ENCODE peak calls at places on chromosomes 13 and 19, in four cellular contexts. J is WTC11, A is K562, W is GM12878. B is an unnamed sample.

GRCh38 chr13:76004411-76004810 is 368.3 kb downstream of the LMO7 start:
- DNase-seq in A (no peak), W (no peak), J (no peak), B (no peak)

GRCh38 chr19:43310221-43310620 is 40.9 kb upstream of the PSG9 start:
- DNase-seq in W (no peak), J (no peak), A (no peak), B (no peak)

GRCh38 chr19:1259206-1259872 is 9.8 kb upstream of the CIRBP start:
- DNase-seq in J (peak; percentile 74), W (peak; percentile 73), A (no peak), B (peak; percentile 86)

GRCh38 chr19:57192064-57192395 is 730 bp downstream of the ZNF264 start:
- DNase-seq in A (no peak), J (no peak), W (no peak), B (no peak)

GRCh38 chr13:97113231-97114001 is 108.7 kb upstream of the MBNL2 start:
- DNase-seq in J (no peak), W (no peak), A (no peak), B (no peak)

GRCh38 chr19:872266-872951 is 12.9 kb downstream of the CFD start:
- DNase-seq in W (peak; percentile 36), A (peak; percentile 76), J (peak; percentile 91), B (no peak)

GRCh38 chr19:35048911-35049411 is 7.4 kb downstream of the HPN start:
- DNase-seq in W (no peak), A (no peak), J (no peak), B (no peak)

GRCh38 chr19:39497850-39498261 is 891 bp upstream of the DLL3 start:
- DNase-seq in W (no peak), J (peak; percentile 88), A (peak; percentile 74), B (peak; percentile 36)

GRCh38 chr19:58042709-58043340 is 9.0 kb downstream of the ZSCAN1 start:
- DNase-seq in W (no peak), A (no peak), J (peak; percentile 94), B (no peak)

DNA sequence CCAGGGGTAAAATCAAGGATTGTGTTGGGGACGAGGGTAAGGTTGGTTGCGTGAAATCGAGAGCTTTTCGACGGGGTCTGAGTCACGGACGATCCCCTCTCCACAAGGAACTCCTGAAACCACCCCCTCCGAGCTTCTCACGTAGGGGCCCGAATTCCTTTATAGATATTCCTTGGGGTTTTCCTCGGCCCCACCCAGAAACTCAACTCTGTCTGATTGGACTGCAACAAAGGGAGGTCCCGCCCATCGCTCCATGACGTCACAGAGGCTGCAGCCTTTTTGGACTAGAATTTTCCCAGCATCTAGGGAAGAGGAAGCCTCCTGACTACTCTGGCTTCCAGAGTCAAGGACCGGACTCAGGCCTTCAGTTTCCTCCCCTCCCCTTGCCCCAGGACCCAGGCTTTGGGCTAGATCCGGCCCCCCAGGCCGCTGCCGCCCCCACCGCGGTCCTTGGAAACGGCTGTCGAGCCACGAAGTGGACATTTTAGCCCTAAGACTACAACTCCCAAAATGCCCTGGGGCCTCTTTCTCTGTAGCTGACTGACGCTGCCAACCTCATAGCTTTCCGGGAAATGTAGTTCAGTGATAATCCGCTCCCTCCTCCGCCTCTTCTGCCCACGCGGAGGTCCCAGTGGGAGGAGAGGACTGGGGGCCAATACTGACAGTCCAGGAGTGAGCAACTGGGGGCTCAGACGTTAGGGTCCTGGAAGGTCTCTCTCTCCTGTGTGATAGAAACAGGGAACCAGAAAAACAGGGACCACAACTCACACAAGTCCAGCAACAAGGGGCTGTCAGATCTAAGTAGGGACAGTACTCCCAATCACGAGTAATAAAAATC is at the start of gene IZUMO1:
- DNase-seq in W (no peak), J (peak; percentile 91), A (peak; percentile 77), B (no peak)
- TF ChIP-seq CBFB in W (no peak), J (no peak), A (no peak), B (no peak)

GRCh38 chr13:53064721-53065120 is 36.1 kb downstream of the OLFM4 start:
- DNase-seq in J (no peak), W (no peak), A (no peak), B (no peak)

GRCh38 chr13:53066411-53066810 is 37.8 kb downstream of the OLFM4 start:
- DNase-seq in W (no peak), A (no peak), J (no peak), B (no peak)

GRCh38 chr13:53069800-53070199 is 41.2 kb downstream of the OLFM4 start:
- DNase-seq in J (no peak), A (no peak), W (no peak), B (no peak)

GRCh38 chr13:53073711-53074110 is 45.1 kb downstream of the OLFM4 start:
- DNase-seq in A (no peak), W (no peak), J (no peak), B (no peak)

GRCh38 chr13:53068841-53069520 is 40.4 kb downstream of the OLFM4 start:
- DNase-seq in A (no peak), W (no peak), J (no peak), B (no peak)
- TF ChIP-seq CBFB in A (no peak), W (no peak), J (no peak), B (no peak)

GRCh38 chr13:100300213-100300612 is 211.3 kb downstream of the PCCA start:
- DNase-seq in W (no peak), A (no peak), J (no peak), B (no peak)
- TF ChIP-seq CBFB in W (no peak), A (no peak), J (no peak), B (no peak)

GRCh38 chr19:5827891-5828660 is 11.4 kb downstream of the FUT6 start:
- DNase-seq in W (peak; percentile 38), J (peak; percentile 93), A (peak; percentile 99), B (peak; percentile 89)

GRCh38 chr19:5827342-5827890 is 12.1 kb downstream of the FUT6 start:
- DNase-seq in J (no peak), A (no peak), W (no peak), B (no peak)

GRCh38 chr19:5826531-5827341 is 12.8 kb downstream of the FUT6 start:
- DNase-seq in J (peak; percentile 69), W (no peak), A (no peak), B (peak; percentile 87)

GRCh38 chr19:5829567-5830315 is 9.8 kb downstream of the FUT6 start:
- DNase-seq in A (no peak), W (no peak), J (no peak), B (no peak)

DNA sequence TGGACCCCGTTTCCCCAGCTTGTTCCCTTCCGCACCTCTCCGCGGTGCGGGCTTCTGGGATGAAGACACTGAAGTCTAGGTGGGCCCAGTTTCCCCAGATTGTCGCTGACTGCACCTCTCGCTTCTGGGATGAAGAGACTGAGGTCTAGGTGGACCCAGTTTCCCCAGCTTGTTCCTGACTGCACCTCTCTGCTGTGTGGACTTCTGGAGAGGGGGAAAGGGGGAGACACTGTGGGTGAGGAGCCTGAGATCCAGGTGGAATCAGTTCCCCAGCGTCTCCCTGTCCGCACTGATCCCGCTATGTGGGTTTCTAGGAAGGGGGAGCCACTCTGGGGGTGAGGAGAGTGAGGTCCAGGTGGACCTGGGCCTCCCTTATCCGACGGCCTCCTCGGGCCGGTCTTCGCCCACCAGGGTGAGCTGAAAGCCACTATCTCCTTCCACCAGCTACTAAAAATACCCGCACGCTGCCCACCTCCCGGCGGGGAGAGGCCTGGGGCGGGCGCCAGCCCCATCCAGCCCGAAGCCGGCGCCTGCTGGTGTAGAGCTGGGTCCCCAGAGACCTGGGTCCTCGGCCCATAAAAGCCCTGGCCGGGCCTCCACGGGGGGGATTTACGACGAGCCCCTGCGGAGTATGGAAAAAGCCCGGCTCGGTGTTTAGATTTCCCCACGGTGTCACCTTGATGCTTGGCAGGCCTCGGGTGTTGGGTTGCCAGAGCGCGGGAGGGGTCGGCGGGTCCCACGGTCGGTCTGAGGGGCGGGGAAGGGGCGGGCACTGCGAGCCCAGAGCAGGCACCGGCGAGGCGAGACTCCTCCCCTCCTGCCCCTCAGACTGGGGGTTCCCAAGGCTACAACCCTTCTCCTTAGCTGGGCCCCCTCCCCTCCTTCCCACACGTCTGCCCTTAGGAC is 10.6 kb downstream of the FUT6 start:
- DNase-seq in J (peak; percentile 67), W (no peak), A (peak; percentile 50), B (no peak)
- TF ChIP-seq CBFB in J (no peak), W (no peak), A (no peak), B (no peak)

DNA sequence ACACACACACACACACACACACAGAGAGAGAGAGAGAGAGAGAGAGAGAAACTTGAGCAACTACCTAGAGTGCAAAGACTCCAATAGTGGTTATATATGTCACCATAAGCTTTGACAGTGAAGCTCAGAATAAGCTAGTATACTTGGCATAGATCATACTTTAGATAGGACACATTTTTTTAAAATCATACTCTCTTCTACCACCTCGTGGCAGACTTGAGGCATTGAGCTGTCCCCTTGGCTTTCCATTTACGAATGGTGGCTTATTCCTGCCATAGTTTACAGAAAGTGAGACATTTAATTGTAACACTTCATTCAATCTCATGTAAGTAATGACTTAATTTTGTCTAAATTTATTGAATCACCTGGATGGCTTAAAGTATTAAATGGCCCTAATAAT is 108.2 kb downstream of the EDNRB start:
- DNase-seq in J (no peak), W (no peak), A (no peak), B (no peak)
- TF ChIP-seq CBFB in J (no peak), W (no peak), A (no peak), B (no peak)

GRCh38 chr13:30466841-30467252 is 1.1 kb upstream of the HMGB1 start:
- DNase-seq in A (no peak), J (no peak), W (no peak), B (no peak)

GRCh38 chr13:30465541-30466357 is at the start of gene HMGB1:
- DNase-seq in J (peak; percentile 97), W (peak; percentile 97), A (peak; percentile 93), B (peak; percentile 98)

GRCh38 chr13:30464496-30465351 is 1.0 kb downstream of the HMGB1 start:
- DNase-seq in A (peak; percentile 68), W (no peak), J (peak; percentile 60), B (peak; percentile 65)

GRCh38 chr13:30466358-30466714 is 600 bp upstream of the HMGB1 start:
- DNase-seq in A (no peak), J (no peak), W (no peak), B (no peak)

GRCh38 chr13:30463820-30464495 is 1.8 kb downstream of the HMGB1 start:
- DNase-seq in W (no peak), J (no peak), A (no peak), B (peak; percentile 70)
- TF ChIP-seq CBFB in W (no peak), J (no peak), A (no peak), B (no peak)

GRCh38 chr13:62887046-62887445 is 1471.4 kb upstream of the PCDH20 start:
- DNase-seq in A (no peak), J (no peak), W (no peak), B (no peak)
- TF ChIP-seq CBFB in A (no peak), J (no peak), W (no peak), B (no peak)

DNA sequence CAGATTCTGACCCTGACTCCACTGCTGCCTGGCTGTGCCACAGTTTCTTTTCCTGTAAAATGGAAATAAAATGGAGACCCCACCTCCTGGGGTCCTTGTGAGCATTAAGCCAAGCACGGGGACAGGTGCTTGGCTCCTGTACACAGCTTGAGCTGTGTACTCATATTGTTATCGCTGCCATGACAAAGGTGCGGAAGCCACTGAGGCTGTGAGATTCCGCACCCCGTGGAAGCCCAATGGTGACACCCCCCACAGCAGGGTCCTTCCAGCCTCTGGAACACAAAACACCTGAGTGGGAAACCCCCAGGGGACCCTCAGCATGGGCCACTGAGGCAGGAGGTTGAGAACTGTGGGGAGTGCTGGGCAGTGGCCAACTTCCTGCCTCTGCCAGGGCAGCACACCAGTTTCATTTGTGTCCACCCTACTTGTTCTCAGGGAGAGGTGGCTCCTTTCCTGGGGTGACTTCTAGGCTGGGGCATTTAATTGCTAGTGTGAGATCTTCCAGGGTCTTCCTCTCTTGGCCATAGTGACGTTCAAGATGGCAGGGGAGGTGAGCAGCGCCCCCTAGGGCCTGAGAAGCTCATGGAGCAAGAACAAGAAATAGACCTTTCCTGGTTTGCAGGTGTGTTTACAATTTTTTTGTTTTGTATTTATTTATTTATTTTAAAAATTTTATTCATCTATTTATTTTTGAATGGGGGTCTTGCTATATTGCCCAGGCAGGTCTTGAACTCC is 5.4 kb upstream of the JSRP1 start:
- DNase-seq in A (peak; percentile 44), W (no peak), J (peak; percentile 74), B (no peak)
- TF ChIP-seq CBFB in A (no peak), W (no peak), J (no peak), B (no peak)

B was measured in HepG2.